ENCODE peak calls at places on chromosome 1, in six cellular contexts. K is esophagus muscularis mucosa, B is H1, D is body of pancreas, F is IMR-90, C is stomach. X is an unnamed sample.

GRCh38 chr1:85707267-85707989 is 805 bp downstream of the ZNHIT6 start:
- DNase-seq in K (no peak), C (no peak), D (no peak), B (no peak), F (no peak), X (no peak)

GRCh38 chr1:43232071-43232470 is 37.7 kb upstream of the TMEM125 start:
- DNase-seq in F (peak; percentile 80), K (peak; percentile 62), C (no peak), B (no peak), D (no peak), X (no peak)

GRCh38 chr1:234253732-234254131 is 119.5 kb upstream of the COA6 start:
- DNase-seq in K (no peak), C (no peak), F (no peak), B (no peak), D (no peak), X (no peak)

GRCh38 chr1:198775606-198776005 is 136.8 kb downstream of the PTPRC start:
- DNase-seq in D (no peak), B (no peak), C (no peak), F (peak; percentile 46), K (no peak), X (no peak)

GRCh38 chr1:211589782-211590721 is 11.1 kb upstream of the SLC30A1 start:
- DNase-seq in C (peak; percentile 47), F (peak; percentile 62), K (peak; percentile 93), B (no peak), D (no peak), X (no peak)

GRCh38 chr1:85692730-85693314 is 15.4 kb downstream of the ZNHIT6 start:
- DNase-seq in B (no peak), K (no peak), F (peak; percentile 78), C (no peak), D (no peak), X (no peak)

GRCh38 chr1:9350011-9350907 is 57.6 kb downstream of the SPSB1 start:
- DNase-seq in F (peak; percentile 65), C (no peak), B (no peak), K (no peak), D (no peak), X (no peak)

GRCh38 chr1:43824795-43825194 is 108.8 kb upstream of the ARTN start:
- DNase-seq in F (no peak), K (no peak), B (no peak), D (no peak), C (no peak), X (no peak)

GRCh38 chr1:152957561-152957960 is 10.6 kb downstream of the SPRR5 start:
- DNase-seq in B (no peak), C (no peak), K (no peak), D (no peak), F (no peak), X (no peak)

GRCh38 chr1:42214447-42214871 is 49.9 kb upstream of the GUCA2A start:
- DNase-seq in C (peak; percentile 40), K (no peak), F (peak; percentile 80), B (no peak), D (peak; percentile 45), X (no peak)

GRCh38 chr1:162822391-162823200 is 32.1 kb downstream of the HSD17B7 start:
- DNase-seq in B (peak; percentile 44), F (no peak), D (peak; percentile 14), K (no peak), C (peak; percentile 35), X (peak; percentile 24)

GRCh38 chr1:6466751-6467150 is 778 bp upstream of the TNFRSF25 start:
- DNase-seq in K (no peak), F (no peak), B (no peak), D (no peak), C (no peak), X (no peak)

DNA sequence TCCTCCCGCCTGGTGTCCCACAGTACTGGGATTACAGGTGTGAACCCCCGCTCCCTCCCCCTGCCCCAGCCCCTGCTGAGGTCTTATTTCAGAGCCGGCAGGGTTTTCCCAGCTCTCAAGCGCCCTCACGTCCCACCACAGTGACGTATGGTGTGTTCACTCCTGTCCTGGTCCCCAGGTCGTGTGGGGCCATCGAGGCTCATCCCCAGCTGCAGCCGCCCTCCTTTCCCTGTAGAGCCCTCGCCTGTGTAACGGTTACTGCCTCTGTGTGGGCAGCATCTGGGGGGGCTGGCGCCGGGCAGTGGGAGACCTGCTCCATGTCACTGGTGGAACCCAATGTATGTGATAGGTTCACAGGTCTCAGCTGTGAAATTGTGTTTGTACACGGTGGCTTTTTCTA is 23.2 kb downstream of the SKI start:
- DNase-seq in K (no peak), D (no peak), F (no peak), C (no peak), B (no peak), X (no peak)
- H3K4me1 ChIP-seq in K (peaks cover 94% of the 10 kb centered on the region), D (peaks cover 58% of the 10 kb centered on the region), F (peaks cover 21% of the 10 kb centered on the region), C (peaks cover 83% of the 10 kb centered on the region), B (peaks cover 45% of the 10 kb centered on the region), X (peaks cover 47% of the 10 kb centered on the region)

DNA sequence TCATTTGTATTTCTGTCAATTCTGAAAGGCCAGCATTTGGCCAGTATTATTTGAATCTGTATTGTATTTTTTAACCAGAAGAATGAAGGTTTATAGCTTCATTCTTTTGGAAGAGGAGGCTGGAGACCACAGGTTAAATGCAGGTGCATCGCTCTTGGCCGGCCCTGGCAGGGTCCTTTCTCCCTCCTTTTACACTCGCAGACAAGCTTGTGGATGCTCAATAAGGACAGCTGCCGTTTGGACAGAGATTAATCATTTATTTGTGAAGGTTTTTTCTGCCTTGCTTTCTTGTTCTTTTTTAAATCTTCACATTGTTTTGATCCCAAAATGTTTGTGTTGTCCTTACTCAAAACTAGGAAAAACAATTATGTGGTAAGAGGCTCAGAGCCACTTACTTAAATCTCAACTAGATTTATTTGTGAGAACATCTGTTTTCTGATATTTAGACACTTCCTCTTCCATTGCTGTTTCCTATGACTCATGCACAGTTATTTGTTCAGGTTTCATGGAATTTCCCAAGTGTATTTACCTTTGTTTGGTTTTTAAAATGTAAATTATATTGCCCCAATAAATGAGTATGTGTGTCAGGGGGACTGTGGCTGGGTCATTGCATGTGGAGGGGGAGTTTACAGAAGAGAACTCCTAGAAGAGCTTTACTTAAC is 46.7 kb upstream of the LAMC2 start:
- DNase-seq in F (peak; percentile 67), D (no peak), B (no peak), K (no peak), C (no peak), X (no peak)
- TF ChIP-seq POLR2A in F (no peak), D (no peak), B (no peak), K (no peak), C (no peak), X (no peak)

DNA sequence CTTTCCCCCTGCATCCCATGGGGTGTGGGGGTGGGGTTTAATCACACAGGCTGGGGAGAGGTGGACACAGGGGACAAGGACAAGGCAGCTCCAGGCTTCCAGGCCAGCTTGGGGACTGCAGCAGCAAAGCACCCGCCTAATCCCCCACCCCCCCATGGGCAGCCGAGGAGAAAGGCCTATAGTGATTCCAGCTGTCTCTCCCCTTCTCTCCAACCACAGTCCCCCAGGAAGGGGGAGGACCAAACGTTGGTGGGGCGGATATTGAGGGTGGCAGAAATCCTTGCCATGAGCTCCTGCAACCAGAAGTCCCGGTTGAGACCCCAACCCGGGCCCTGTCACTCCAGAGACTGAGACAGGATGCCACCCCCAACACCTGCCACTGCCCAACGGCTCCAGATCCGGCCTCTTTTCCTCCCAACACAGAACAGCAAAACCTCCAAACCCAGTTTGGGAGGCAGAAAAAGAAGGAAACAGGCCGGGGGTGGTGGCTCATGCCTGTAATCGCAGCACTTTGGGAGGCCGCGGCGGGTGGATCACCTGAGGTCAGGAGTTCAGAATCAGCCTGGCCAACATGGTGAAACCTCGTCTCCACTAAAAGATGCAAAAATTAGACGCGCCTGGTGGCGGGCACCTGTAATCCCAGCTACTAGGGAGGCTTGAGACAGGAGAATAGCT is 1.7 kb downstream of the EPHA2 start:
- DNase-seq in K (no peak), D (no peak), C (no peak), B (no peak), F (no peak), X (no peak)
- H3K4me1 ChIP-seq in K (peaks cover 50% of the 10 kb centered on the region), D (peaks cover 57% of the 10 kb centered on the region), C (peaks cover 61% of the 10 kb centered on the region), B (peaks cover 39% of the 10 kb centered on the region), F (peaks cover 40% of the 10 kb centered on the region), X (peaks cover 11% of the 10 kb centered on the region)

DNA sequence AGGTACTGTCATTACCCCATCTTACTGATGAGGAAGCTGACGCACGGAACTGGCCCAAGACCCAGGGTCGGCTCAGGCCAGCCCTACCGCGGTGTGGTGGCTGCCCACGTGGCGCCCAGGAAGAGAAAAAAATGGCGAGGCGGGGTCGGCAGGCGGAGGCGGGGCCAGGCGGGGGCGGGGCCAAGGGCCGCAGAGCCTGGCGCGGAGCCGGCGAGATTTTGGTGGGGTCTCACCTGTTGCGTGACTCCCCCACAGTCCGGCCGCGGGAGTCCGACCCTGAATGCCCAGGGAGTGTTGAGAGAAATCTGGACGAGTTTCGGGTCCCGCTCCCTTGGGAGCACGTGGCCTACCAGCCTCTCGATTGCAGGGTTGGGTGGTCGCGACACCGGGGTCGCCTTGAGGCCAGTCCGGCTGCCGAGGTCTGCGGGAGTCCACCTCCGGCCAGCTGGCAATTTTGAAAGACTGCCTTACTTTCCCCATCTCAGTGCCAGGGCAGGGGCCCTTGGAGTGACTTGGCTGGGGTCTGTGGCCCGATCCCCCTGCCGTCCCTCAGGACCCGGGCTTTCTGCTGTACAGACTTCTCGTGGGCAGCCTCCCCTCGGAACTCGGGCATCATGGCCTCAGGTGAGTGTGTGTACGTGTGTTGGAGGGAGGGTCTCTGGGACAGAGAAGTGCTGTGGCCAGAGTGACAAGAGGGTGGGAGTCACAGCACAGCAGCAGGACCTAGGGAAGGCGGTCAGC is at the start of gene AMPD2:
- DNase-seq in K (no peak), B (no peak), C (peak; percentile 80), F (peak; percentile 89), D (peak; percentile 85), X (peak; percentile 75)
- TF ChIP-seq POLR2A in K (no peak), B (peak; percentile 54), C (no peak), F (peak; percentile 56), D (peak; percentile 37), X (peak; percentile 9)

DNA sequence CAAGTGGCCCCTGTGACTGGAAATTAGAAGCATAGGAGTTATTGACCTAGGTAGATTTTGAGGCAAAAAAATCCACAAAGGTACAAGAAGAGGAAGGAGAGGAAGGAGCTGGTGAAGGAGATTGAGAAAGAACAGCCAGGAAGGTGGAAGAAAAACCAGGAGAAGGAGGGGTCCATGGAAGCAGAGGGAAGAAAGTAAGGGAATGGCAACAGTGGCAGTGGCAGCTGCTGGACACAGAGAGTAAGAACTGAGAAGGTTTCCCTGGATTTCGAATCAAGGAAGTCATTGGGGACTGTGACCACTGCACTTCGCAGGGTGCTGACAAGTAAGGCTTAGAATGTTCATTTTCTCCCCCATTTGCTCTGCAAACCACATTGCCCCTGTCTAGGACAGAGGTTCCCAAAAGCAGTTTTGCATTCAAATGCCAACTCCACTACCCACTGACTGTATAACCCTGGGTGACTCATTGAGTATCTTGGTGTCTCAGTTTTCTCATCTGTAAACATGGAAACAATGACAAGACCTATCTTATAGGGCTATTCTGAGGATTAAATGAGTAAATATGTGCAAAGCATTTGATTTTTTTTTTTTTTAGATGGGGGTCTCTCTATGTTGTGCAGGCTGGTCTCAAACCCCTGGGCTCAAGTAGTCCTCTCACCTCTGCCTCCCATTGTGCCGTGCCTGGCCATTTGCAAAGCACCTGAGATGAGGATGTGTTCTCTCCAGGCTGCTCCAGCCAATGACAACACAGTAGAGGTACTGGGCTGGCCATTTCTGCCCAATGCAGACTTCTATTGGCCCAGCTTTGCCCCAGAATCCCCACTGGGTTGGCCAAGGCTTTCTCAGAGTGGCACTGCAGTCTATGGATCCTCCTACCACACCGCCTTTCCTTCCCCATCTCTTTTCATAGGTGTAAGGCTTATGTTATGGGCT is 9.3 kb upstream of the CAPN2 start:
- DNase-seq in B (no peak), F (peak; percentile 80), K (no peak), C (no peak), D (no peak), X (no peak)
- H3K4me1 ChIP-seq in B (peaks cover 3% of the 10 kb centered on the region), F (peaks cover 44% of the 10 kb centered on the region), K (peaks cover 38% of the 10 kb centered on the region), C (peaks cover 45% of the 10 kb centered on the region), D (peaks cover 19% of the 10 kb centered on the region), X (peaks cover 22% of the 10 kb centered on the region)